ENCODE peak calls at places on chromosomes 7 and 10, in seven cellular contexts. One of them, this sample, is unnamed.
A peak's percentile ranks its signal among the peaks of the same experiment; 100 is the strongest.

GRCh38 chr10:84177541-84178386 is 4.2 kb downstream of the GPR15LG start:
- DNase-seq in GM23248: no peak
- DNase-seq in PC-3: no peak
- DNase-seq in HCT116: no peak
- DNase-seq in MM.1S: no peak
- DNase-seq in GM23338: no peak
- DNase-seq in neural progenitor cell: no peak
- DNase-seq in this sample: no peak

GRCh38 chr7:117666019-117666418 is 186.2 kb downstream of the CFTR start:
- DNase-seq in GM23248: peak; percentile 15
- DNase-seq in PC-3: peak; percentile 51
- DNase-seq in HCT116: peak; percentile 31
- DNase-seq in MM.1S: no peak
- DNase-seq in GM23338: no peak
- DNase-seq in neural progenitor cell: no peak
- DNase-seq in this sample: no peak

GRCh38 chr10:29908977-29909376 is 150.4 kb downstream of the JCAD start:
- DNase-seq in GM23248: no peak
- DNase-seq in PC-3: no peak
- DNase-seq in HCT116: no peak
- DNase-seq in MM.1S: no peak
- DNase-seq in GM23338: no peak
- DNase-seq in neural progenitor cell: no peak
- DNase-seq in this sample: peak; percentile 19

GRCh38 chr10:70190581-70190980 is 20.3 kb upstream of the SAR1A start:
- DNase-seq in GM23248: peak; percentile 57
- DNase-seq in PC-3: no peak
- DNase-seq in HCT116: no peak
- DNase-seq in MM.1S: no peak
- DNase-seq in GM23338: no peak
- DNase-seq in neural progenitor cell: no peak
- DNase-seq in this sample: no peak

GRCh38 chr7:91082038-91082437 is 182.2 kb upstream of the FZD1 start:
- DNase-seq in GM23248: peak; percentile 75
- DNase-seq in PC-3: no peak
- DNase-seq in HCT116: no peak
- DNase-seq in MM.1S: no peak
- DNase-seq in GM23338: no peak
- DNase-seq in neural progenitor cell: no peak
- DNase-seq in this sample: no peak

GRCh38 chr7:108461855-108462254 is 5.6 kb upstream of the NRCAM start:
- DNase-seq in GM23248: peak; percentile 23
- DNase-seq in PC-3: no peak
- DNase-seq in HCT116: no peak
- DNase-seq in MM.1S: no peak
- DNase-seq in GM23338: no peak
- DNase-seq in neural progenitor cell: no peak
- DNase-seq in this sample: peak; percentile 11

GRCh38 chr7:84039432-84039831 is 155.2 kb downstream of the SEMA3A start:
- DNase-seq in GM23248: no peak
- DNase-seq in PC-3: no peak
- DNase-seq in HCT116: no peak
- DNase-seq in MM.1S: no peak
- DNase-seq in GM23338: no peak
- DNase-seq in neural progenitor cell: no peak
- DNase-seq in this sample: no peak

GRCh38 chr7:33432825-33433224 is 303.5 kb downstream of the BBS9 start:
- DNase-seq in GM23248: no peak
- DNase-seq in PC-3: peak; percentile 66
- DNase-seq in HCT116: no peak
- DNase-seq in MM.1S: no peak
- DNase-seq in GM23338: no peak
- DNase-seq in neural progenitor cell: no peak
- DNase-seq in this sample: no peak

GRCh38 chr7:946256-946996 is 8.1 kb downstream of the ADAP1 start:
- DNase-seq in GM23248: no peak
- DNase-seq in PC-3: no peak
- DNase-seq in HCT116: no peak
- DNase-seq in MM.1S: no peak
- DNase-seq in GM23338: no peak
- DNase-seq in neural progenitor cell: no peak
- DNase-seq in this sample: no peak

GRCh38 chr10:103618575-103619423 is 125.3 kb downstream of the NEURL1 start:
- DNase-seq in GM23248: peak; percentile 94
- DNase-seq in PC-3: no peak
- DNase-seq in HCT116: no peak
- DNase-seq in MM.1S: no peak
- DNase-seq in GM23338: no peak
- DNase-seq in neural progenitor cell: no peak
- DNase-seq in this sample: no peak

GRCh38 chr7:40723829-40724228 is 589.0 kb downstream of the SUGCT start:
- DNase-seq in GM23248: no peak
- DNase-seq in PC-3: no peak
- DNase-seq in HCT116: no peak
- DNase-seq in MM.1S: no peak
- DNase-seq in GM23338: no peak
- DNase-seq in neural progenitor cell: no peak
- DNase-seq in this sample: no peak

GRCh38 chr7:40721344-40721949 is 586.6 kb downstream of the SUGCT start:
- DNase-seq in GM23248: no peak
- DNase-seq in PC-3: no peak
- DNase-seq in HCT116: no peak
- DNase-seq in MM.1S: no peak
- DNase-seq in GM23338: no peak
- DNase-seq in neural progenitor cell: no peak
- DNase-seq in this sample: no peak

DNA sequence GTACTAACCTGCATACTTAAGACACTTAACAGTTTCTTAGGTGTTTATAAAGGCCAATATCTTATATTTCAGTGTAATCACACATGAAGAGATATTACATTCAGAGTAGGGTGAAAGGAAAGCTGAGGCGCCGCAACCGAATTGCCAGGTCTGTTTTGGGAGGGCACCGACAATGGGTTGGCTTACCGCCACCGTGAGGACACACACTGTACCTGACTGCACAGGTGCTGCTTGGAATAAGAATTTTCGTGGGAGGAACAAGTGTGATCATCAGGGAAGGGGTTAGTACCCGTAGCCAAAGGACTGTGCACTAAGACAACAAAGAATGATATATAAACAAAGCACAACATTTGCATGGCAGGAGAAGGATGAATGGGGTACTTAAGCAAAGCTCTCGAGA is 591.8 kb downstream of the SUGCT start:
- DNase-seq in GM23248: no peak
- DNase-seq in PC-3: no peak
- DNase-seq in HCT116: no peak
- DNase-seq in MM.1S: no peak
- DNase-seq in GM23338: peak; percentile 51
- DNase-seq in neural progenitor cell: no peak
- DNase-seq in this sample: no peak
- TF ChIP-seq EZH2phosphoT487 in GM23248: no peak
- TF ChIP-seq EZH2phosphoT487 in PC-3: no peak
- TF ChIP-seq EZH2phosphoT487 in HCT116: no peak
- TF ChIP-seq EZH2phosphoT487 in MM.1S: no peak
- TF ChIP-seq EZH2phosphoT487 in GM23338: no peak
- TF ChIP-seq EZH2phosphoT487 in neural progenitor cell: no peak
- TF ChIP-seq EZH2phosphoT487 in this sample: no peak

DNA sequence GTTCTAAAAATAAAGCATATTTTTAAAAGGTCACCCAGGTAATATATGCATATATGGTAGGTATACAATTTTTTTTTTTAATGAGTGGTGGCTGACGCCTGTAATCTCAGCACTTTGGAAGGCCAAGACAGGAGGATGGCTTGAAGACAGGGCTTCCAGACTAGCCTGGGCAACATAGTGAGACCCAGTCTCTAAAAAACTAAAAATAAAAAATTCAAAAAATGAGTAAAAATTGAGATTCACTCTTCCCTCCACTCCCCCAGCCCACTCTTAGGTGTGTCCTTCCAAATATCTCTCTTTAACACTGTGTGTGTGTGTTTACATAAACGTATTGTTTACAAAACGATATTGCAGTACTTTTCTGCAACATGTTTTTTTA is 929 bp upstream of the ANXA11 start:
- DNase-seq in GM23248: no peak
- DNase-seq in PC-3: no peak
- DNase-seq in HCT116: no peak
- DNase-seq in MM.1S: no peak
- DNase-seq in GM23338: no peak
- DNase-seq in neural progenitor cell: no peak
- DNase-seq in this sample: no peak
- H3K4me2 ChIP-seq in GM23248: peak overlapping the region; percentile 85
- H3K4me2 ChIP-seq in PC-3: peak overlapping the region; percentile 77
- H3K4me2 ChIP-seq in HCT116: peak overlapping the region; percentile 94
- H3K4me2 ChIP-seq in MM.1S: peak overlapping the region; percentile 97
- H3K4me2 ChIP-seq in GM23338: peak overlapping the region; percentile 88
- H3K4me2 ChIP-seq in neural progenitor cell: no peak overlapping the region
- H3K4me2 ChIP-seq in this sample: peak overlapping the region; percentile 90

GRCh38 chr10:62071846-62072281 is 170.4 kb downstream of the ARID5B start:
- DNase-seq in GM23248: peak; percentile 73
- DNase-seq in PC-3: peak; percentile 59
- DNase-seq in HCT116: no peak
- DNase-seq in MM.1S: no peak
- DNase-seq in GM23338: no peak
- DNase-seq in neural progenitor cell: peak; percentile 19
- DNase-seq in this sample: no peak

GRCh38 chr10:62075414-62075813 is 173.9 kb downstream of the ARID5B start:
- DNase-seq in GM23248: no peak
- DNase-seq in PC-3: no peak
- DNase-seq in HCT116: no peak
- DNase-seq in MM.1S: no peak
- DNase-seq in GM23338: no peak
- DNase-seq in neural progenitor cell: no peak
- DNase-seq in this sample: no peak

GRCh38 chr10:62075912-62076311 is 174.4 kb downstream of the ARID5B start:
- DNase-seq in GM23248: peak; percentile 56
- DNase-seq in PC-3: peak; percentile 24
- DNase-seq in HCT116: no peak
- DNase-seq in MM.1S: no peak
- DNase-seq in GM23338: no peak
- DNase-seq in neural progenitor cell: no peak
- DNase-seq in this sample: no peak

GRCh38 chr10:62072901-62073300 is 171.4 kb downstream of the ARID5B start:
- DNase-seq in GM23248: peak; percentile 59
- DNase-seq in PC-3: no peak
- DNase-seq in HCT116: no peak
- DNase-seq in MM.1S: no peak
- DNase-seq in GM23338: no peak
- DNase-seq in neural progenitor cell: no peak
- DNase-seq in this sample: no peak

DNA sequence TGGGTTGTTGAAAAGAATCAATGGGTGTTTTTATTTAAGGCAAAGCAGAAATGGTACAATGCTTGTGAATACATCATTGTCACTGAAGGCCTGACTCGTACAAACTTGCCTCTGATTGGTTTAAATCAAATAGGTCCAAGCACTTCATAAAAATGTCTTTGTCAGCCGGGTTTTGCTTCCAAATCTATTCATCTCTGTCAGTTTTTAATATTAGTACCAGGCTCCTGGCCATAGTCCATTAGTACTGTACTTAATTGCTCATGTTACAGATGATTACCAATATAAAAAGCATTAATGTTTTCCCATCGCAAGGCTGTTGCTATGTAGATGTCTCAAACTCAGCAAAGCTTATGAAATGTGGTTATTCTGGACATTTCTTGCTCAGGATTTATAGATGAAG is 171.9 kb downstream of the ARID5B start:
- DNase-seq in GM23248: peak; percentile 47
- DNase-seq in PC-3: no peak
- DNase-seq in HCT116: no peak
- DNase-seq in MM.1S: no peak
- DNase-seq in GM23338: no peak
- DNase-seq in neural progenitor cell: no peak
- DNase-seq in this sample: no peak
- H3K27ac ChIP-seq in GM23248: peak overlapping the region; percentile 63
- H3K27ac ChIP-seq in PC-3: no peak overlapping the region
- H3K27ac ChIP-seq in HCT116: no peak overlapping the region
- H3K27ac ChIP-seq in MM.1S: no peak overlapping the region
- H3K27ac ChIP-seq in GM23338: no peak overlapping the region
- H3K27ac ChIP-seq in neural progenitor cell: no peak overlapping the region
- H3K27ac ChIP-seq in this sample: peak overlapping the region; percentile 29

DNA sequence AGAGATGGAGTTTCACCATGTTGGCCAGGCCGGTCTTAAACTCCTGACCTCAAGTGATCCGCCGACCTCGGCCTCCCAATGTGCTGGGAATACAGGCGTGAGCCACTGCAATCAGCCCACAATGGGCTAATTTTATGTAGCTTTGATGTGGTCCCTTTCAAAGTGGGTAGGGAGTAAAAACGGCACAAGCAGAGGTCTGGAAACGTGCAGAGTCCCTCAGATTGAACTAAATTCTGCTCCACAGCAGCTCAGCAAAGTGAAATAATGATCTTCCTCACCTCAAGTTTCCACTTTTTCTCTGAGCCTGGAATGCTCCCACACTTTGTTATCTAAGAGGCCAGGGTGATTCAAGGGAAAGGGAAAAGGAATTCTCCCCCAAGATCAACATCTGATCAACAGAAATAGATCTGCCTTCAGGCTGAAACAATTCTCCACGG is 6.1 kb downstream of the CCDC3 start:
- DNase-seq in GM23248: no peak
- DNase-seq in PC-3: no peak
- DNase-seq in HCT116: no peak
- DNase-seq in MM.1S: no peak
- DNase-seq in GM23338: no peak
- DNase-seq in neural progenitor cell: no peak
- DNase-seq in this sample: no peak
- TF ChIP-seq EZH2phosphoT487 in GM23248: no peak
- TF ChIP-seq EZH2phosphoT487 in PC-3: no peak
- TF ChIP-seq EZH2phosphoT487 in HCT116: no peak
- TF ChIP-seq EZH2phosphoT487 in MM.1S: no peak
- TF ChIP-seq EZH2phosphoT487 in GM23338: no peak
- TF ChIP-seq EZH2phosphoT487 in neural progenitor cell: no peak
- TF ChIP-seq EZH2phosphoT487 in this sample: no peak

DNA sequence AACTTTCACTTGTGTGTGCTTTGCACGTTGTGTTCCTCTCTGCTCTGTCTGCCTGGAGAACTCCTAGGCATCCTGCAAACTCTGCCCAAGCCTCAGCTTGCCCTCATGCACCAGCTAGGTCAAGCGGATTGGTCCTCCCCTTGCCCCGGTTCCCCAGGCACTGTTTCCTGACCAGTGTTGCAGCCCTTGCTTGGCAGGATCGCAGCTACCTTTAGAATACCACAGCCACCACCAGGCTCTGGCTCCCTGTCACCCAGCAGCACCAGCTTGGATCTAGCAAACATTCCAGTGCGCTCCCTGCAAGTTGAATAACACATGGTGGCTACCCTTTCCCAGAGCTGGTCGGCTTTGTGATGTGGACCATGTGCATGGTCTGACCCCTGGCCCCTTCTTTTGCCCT is 19.0 kb downstream of the ZMIZ1 start:
- DNase-seq in GM23248: no peak
- DNase-seq in PC-3: no peak
- DNase-seq in HCT116: no peak
- DNase-seq in MM.1S: no peak
- DNase-seq in GM23338: no peak
- DNase-seq in neural progenitor cell: no peak
- DNase-seq in this sample: no peak
- H3K4me2 ChIP-seq in GM23248: no peak overlapping the region
- H3K4me2 ChIP-seq in PC-3: no peak overlapping the region
- H3K4me2 ChIP-seq in HCT116: no peak overlapping the region
- H3K4me2 ChIP-seq in MM.1S: no peak overlapping the region
- H3K4me2 ChIP-seq in GM23338: no peak overlapping the region
- H3K4me2 ChIP-seq in neural progenitor cell: no peak overlapping the region
- H3K4me2 ChIP-seq in this sample: no peak overlapping the region